ENCODE peak calls at places on chromosome 20, in four cellular contexts. G is thoracic aorta, A is left lung, T is OCI-LY7. E is an unnamed sample.

GRCh38 chr20:7989379-7989778 is 30.2 kb downstream of the TMX4 start:
- DNase-seq in G (no peak), A (no peak), T (no peak), E (no peak)

GRCh38 chr20:24648481-24648880 is 179.1 kb downstream of the SYNDIG1 start:
- DNase-seq in G (no peak), A (no peak), T (no peak), E (no peak)

GRCh38 chr20:19673575-19673974 is 84.5 kb upstream of the RIN2 start:
- DNase-seq in G (no peak), A (no peak), T (no peak), E (no peak)

GRCh38 chr20:51310216-51310615 is 232.3 kb downstream of the NFATC2 start:
- DNase-seq in G (no peak), A (no peak), T (no peak), E (peak; percentile 46)

GRCh38 chr20:14521436-14521835 is 184.0 kb upstream of the FLRT3 start:
- DNase-seq in G (no peak), A (no peak), T (no peak), E (no peak)

GRCh38 chr20:4814696-4815252 is 93.1 kb downstream of the PRND start:
- DNase-seq in G (no peak), A (peak; percentile 87), T (peak; percentile 87), E (no peak)

GRCh38 chr20:51313275-51313898 is 229.1 kb downstream of the NFATC2 start:
- DNase-seq in G (no peak), A (no peak), T (no peak), E (no peak)

GRCh38 chr20:44180814-44181213 is 6.2 kb downstream of the JPH2 start:
- DNase-seq in G (peak; percentile 43), A (no peak), T (no peak), E (peak; percentile 45)

GRCh38 chr20:62741191-62741676 is 32.6 kb downstream of the NTSR1 start:
- DNase-seq in G (no peak), A (peak; percentile 42), T (no peak), E (no peak)

GRCh38 chr20:24634855-24635254 is 165.4 kb downstream of the SYNDIG1 start:
- DNase-seq in G (no peak), A (no peak), T (no peak), E (peak; percentile 68)

GRCh38 chr20:13205848-13206434 is 15.1 kb upstream of the ISM1 start:
- DNase-seq in G (no peak), A (no peak), T (no peak), E (no peak)

GRCh38 chr20:53559816-53560215 is 33.8 kb downstream of the ZNF217 start:
- DNase-seq in G (no peak), A (no peak), T (no peak), E (no peak)

GRCh38 chr20:52105573-52106422 is 85.8 kb downstream of the ZFP64 start:
- DNase-seq in G (no peak), A (no peak), T (peak; percentile 14), E (peak; percentile 36)

GRCh38 chr20:63099426-63100267 is 92.9 kb upstream of the BHLHE23 start:
- DNase-seq in G (no peak), A (peak; percentile 51), T (no peak), E (no peak)

GRCh38 chr20:17653835-17654648 is 28.0 kb downstream of the RRBP1 start:
- DNase-seq in G (no peak), A (no peak), T (no peak), E (no peak)

GRCh38 chr20:45156728-45157127 is 18.0 kb upstream of the PI3 start:
- DNase-seq in G (no peak), A (no peak), T (no peak), E (no peak)

GRCh38 chr20:19770375-19770774 is 12.3 kb downstream of the RIN2 start:
- DNase-seq in G (no peak), A (no peak), T (no peak), E (no peak)

GRCh38 chr20:59482581-59483187 is 121.7 kb upstream of the PHACTR3 start:
- DNase-seq in G (no peak), A (no peak), T (no peak), E (no peak)

GRCh38 chr20:13455713-13456112 is 183.0 kb downstream of the TASP1 start:
- DNase-seq in G (no peak), A (no peak), T (no peak), E (no peak)

GRCh38 chr20:9332783-9333482 is 181.5 kb upstream of the LAMP5 start:
- DNase-seq in G (no peak), A (no peak), T (no peak), E (no peak)

GRCh38 chr20:45993197-45993951 is 15.3 kb upstream of the MMP9 start:
- DNase-seq in G (no peak), A (no peak), T (no peak), E (peak; percentile 78)

DNA sequence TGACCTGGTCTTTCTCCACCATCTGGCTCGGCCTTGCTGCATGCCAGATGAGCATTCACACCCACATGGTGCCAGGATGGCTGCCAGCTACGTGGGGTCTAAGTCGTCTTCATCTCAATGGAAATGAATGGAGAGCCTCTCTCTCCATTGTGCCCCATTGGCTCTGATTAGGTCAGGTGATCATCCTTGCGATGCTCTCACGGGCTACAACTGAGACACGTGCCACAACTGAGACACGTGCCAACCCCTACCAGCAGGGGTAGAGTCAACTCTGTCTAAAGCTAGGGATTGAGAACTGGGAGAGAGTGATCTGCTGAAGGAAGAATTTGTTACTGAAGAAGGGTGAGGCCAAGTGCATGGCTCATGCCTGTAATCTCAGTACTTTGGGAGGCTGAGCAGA is 67.3 kb upstream of the RALY start:
- DNase-seq in G (no peak), A (no peak), T (no peak), E (no peak)
- H3K4me1 ChIP-seq in G (no peaks in the 10 kb centered on the region), A (no peaks in the 10 kb centered on the region), T (peaks cover 9% of the 10 kb centered on the region), E (no peaks in the 10 kb centered on the region)

GRCh38 chr20:49287555-49288249 is 9.8 kb upstream of the ZNFX1 start:
- DNase-seq in G (no peak), A (no peak), T (no peak), E (no peak)

GRCh38 chr20:49286689-49287551 is 9.1 kb upstream of the ZNFX1 start:
- DNase-seq in G (no peak), A (no peak), T (peak; percentile 48), E (peak; percentile 80)

GRCh38 chr20:49284818-49285217 is 7.0 kb upstream of the ZNFX1 start:
- DNase-seq in G (no peak), A (no peak), T (no peak), E (no peak)

GRCh38 chr20:49285233-49285668 is 7.4 kb upstream of the ZNFX1 start:
- DNase-seq in G (no peak), A (no peak), T (peak; percentile 10), E (no peak)

DNA sequence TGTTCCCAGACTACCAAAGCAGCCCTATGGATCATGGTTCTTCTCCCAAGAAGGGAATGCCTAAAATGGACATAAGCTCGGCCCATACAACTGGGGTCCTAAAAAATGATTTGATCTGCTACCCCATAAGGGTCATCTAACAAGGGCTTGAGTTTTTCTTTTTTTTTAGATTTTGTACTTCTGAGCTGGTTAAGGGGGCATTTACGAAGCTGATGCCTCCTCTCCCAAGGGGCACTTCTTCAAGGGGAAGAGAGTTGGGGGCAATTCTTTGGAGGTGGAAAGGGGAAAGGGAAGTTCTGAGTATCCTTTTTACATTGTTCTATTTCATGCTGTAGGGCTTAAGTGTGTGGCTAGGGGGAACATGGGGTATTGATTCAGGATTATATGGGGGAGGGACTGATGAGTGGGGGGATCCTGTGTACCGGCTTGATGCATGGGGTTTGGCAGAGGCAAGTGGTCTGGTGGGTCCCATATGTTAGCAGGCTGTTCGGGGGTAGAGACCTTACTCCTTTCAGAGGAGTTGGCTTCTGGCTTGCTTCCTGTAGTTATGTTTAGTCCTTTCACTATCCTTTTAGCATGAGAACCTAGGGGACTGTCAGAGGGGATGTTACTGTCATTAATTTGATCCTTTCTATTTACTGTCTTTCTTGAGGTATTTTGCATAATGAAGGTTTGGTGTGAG is 8.1 kb upstream of the ZNFX1 start:
- DNase-seq in G (no peak), A (no peak), T (no peak), E (no peak)
- H3K9me3 ChIP-seq in G (peaks cover 19% of the 10 kb centered on the region), A (peaks cover 40% of the 10 kb centered on the region), T (no peaks in the 10 kb centered on the region), E (no peaks in the 10 kb centered on the region)

GRCh38 chr20:31707994-31708744 is 14.5 kb downstream of the BCL2L1 start:
- DNase-seq in G (no peak), A (no peak), T (peak; percentile 93), E (peak; percentile 64)
- H3K4me1 ChIP-seq in G (peaks cover 69% of the 10 kb centered on the region), A (peaks cover 68% of the 10 kb centered on the region), T (peaks cover 91% of the 10 kb centered on the region), E (peaks cover 71% of the 10 kb centered on the region)

GRCh38 chr20:32753731-32754130 is 8.5 kb upstream of the DNMT3B start:
- DNase-seq in G (no peak), A (no peak), T (no peak), E (no peak)

GRCh38 chr20:32752458-32753250 is 9.4 kb upstream of the COMMD7 start:
- DNase-seq in G (no peak), A (no peak), T (no peak), E (no peak)

GRCh38 chr20:32751309-32752020 is 8.2 kb upstream of the COMMD7 start:
- DNase-seq in G (no peak), A (no peak), T (no peak), E (no peak)

GRCh38 chr20:32749914-32750637 is 6.8 kb upstream of the COMMD7 start:
- DNase-seq in G (no peak), A (no peak), T (no peak), E (no peak)

DNA sequence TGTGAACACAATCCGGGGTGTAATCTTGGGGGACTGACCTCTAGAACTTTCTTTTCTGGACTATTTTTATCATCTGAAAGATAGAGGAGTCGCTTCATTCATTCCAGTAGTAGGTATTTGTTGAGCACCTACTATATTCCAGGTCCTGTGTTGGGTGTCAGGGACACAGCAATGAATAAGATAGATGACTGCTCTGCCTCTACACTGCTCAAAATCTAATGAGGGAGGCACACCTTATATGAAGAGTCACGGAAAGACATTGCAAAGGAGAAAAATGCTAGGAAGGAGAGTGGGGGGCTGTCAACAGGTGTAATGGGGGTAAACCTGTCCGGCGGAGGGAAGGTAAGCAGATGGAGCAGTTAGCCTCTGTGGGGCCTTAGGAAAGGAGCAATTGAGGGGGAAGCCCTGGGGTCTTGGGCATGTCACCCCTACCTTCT is 8.8 kb upstream of the COMMD7 start:
- DNase-seq in G (no peak), A (no peak), T (no peak), E (no peak)
- H3K9me3 ChIP-seq in G (no peaks in the 10 kb centered on the region), A (no peaks in the 10 kb centered on the region), T (no peaks in the 10 kb centered on the region), E (no peaks in the 10 kb centered on the region)

GRCh38 chr20:49283176-49283702 is 5.4 kb upstream of the ZNFX1 start:
- DNase-seq in G (no peak), A (no peak), T (peak; percentile 17), E (no peak)
- H3K4me1 ChIP-seq in G (peaks cover 13% of the 10 kb centered on the region), A (peaks cover 18% of the 10 kb centered on the region), T (peaks cover 72% of the 10 kb centered on the region), E (peaks cover 69% of the 10 kb centered on the region)

GRCh38 chr20:37455659-37456058 is 65.4 kb upstream of the NNAT start:
- DNase-seq in G (no peak), A (no peak), T (no peak), E (no peak)

GRCh38 chr20:37453288-37453687 is 67.8 kb upstream of the NNAT start:
- DNase-seq in G (no peak), A (no peak), T (no peak), E (no peak)

GRCh38 chr20:37453836-37454235 is 67.2 kb upstream of the NNAT start:
- DNase-seq in G (no peak), A (no peak), T (no peak), E (no peak)

GRCh38 chr20:37456948-37457347 is 64.1 kb upstream of the NNAT start:
- DNase-seq in G (no peak), A (no peak), T (no peak), E (no peak)

DNA sequence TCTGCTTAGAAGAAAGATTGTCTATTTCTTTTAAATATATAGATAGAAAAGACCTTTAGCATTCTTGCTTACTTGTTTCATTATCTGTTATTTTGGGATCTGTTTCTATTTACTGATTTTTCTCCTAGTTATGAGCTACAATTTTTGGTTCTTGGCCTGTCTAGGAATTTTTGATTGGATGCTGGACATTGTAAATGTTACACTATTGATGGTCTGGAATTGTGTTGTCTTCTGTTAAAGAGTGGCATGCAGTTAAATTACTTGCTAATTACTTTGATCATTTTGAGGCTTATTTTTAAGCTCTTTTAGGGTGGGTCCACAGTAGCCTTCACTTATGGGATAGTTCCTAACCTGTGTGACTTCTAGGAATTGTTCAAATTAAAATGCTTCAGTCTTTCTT is 66.4 kb upstream of the NNAT start:
- DNase-seq in G (no peak), A (no peak), T (no peak), E (no peak)
- H3K9me3 ChIP-seq in G (peaks cover 9% of the 10 kb centered on the region), A (peaks cover 43% of the 10 kb centered on the region), T (no peaks in the 10 kb centered on the region), E (no peaks in the 10 kb centered on the region)

E was measured in hepatocyte.